ENCODE peak calls at places on chromosomes 2 and 18, in four cellular contexts. N is HCT116, Z is K562, K is HepG2. E is an unnamed sample.

GRCh38 chr2:85839461-85839860 is 49.3 kb downstream of the ST3GAL5 start:
- DNase-seq in N (no peak), Z (no peak), K (no peak), E (no peak)

GRCh38 chr2:199977984-199978415 is 22.6 kb downstream of the MAIP1 start:
- DNase-seq in N (peak; percentile 29), Z (no peak), K (peak; percentile 39), E (no peak)

GRCh38 chr18:3217930-3218647 is 1.7 kb downstream of the MYOM1 start:
- DNase-seq in N (no peak), Z (peak; percentile 57), K (peak; percentile 96), E (no peak)

GRCh38 chr2:31239842-31240198 is 5.9 kb downstream of the EHD3 start:
- DNase-seq in N (no peak), Z (no peak), K (no peak), E (no peak)

GRCh38 chr18:77052656-77053309 is 79.8 kb downstream of the MBP start:
- DNase-seq in N (no peak), Z (no peak), K (no peak), E (no peak)

GRCh38 chr18:37540424-37541121 is 25.0 kb downstream of the CELF4 start:
- DNase-seq in N (no peak), Z (no peak), K (no peak), E (no peak)

GRCh38 chr2:53040536-53041229 is 726.9 kb upstream of the CHAC2 start:
- DNase-seq in N (no peak), Z (no peak), K (no peak), E (no peak)

GRCh38 chr2:236748385-236748784 is 178.8 kb downstream of the ACKR3 start:
- DNase-seq in N (no peak), Z (no peak), K (no peak), E (no peak)

GRCh38 chr2:162091325-162092007 is 17.5 kb upstream of the DPP4 start:
- DNase-seq in N (peak; percentile 81), Z (no peak), K (peak; percentile 81), E (no peak)

DNA sequence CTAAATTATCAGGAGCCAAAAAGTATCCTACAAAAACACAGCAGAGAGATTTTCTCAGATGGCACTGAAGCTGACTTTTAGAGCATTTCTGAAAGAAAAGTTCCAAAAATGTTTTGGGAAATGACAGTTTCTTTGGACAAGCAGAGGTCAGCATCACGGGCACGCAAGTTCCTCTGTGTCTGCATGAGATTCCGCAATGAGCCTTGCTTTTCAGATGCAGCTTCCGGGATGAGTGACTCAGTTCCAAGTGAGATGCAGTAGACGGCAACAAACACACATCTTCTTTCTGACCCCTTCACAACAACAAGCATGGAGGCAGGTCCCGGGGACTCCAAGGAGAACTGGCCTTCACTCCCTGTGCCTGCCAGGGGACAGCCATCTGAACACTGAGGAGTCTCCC is 76.6 kb downstream of the EIPR1 start:
- DNase-seq in N (no peak), Z (no peak), K (no peak), E (no peak)
- TF ChIP-seq TCF7L2 in N (no peak), Z (no peak), K (no peak), E (no peak)

GRCh38 chr2:10038123-10038522 is 5.2 kb upstream of the KLF11 start:
- DNase-seq in N (no peak), Z (no peak), K (no peak), E (no peak)
- H3K4me1 ChIP-seq in N (peaks cover 2% of the 10 kb centered on the region), Z (peaks cover 28% of the 10 kb centered on the region), K (peaks cover 48% of the 10 kb centered on the region), E (peaks cover 18% of the 10 kb centered on the region)

GRCh38 chr2:121536850-121537557 is 6.3 kb downstream of the RNU4ATAC start:
- DNase-seq in N (no peak), Z (no peak), K (no peak), E (no peak)

GRCh38 chr2:121541495-121541894 is 10.8 kb downstream of the RNU4ATAC start:
- DNase-seq in N (no peak), Z (no peak), K (no peak), E (no peak)

GRCh38 chr2:121536347-121536746 is 5.7 kb downstream of the RNU4ATAC start:
- DNase-seq in N (no peak), Z (no peak), K (no peak), E (no peak)

GRCh38 chr2:121545257-121545656 is 14.6 kb downstream of the RNU4ATAC start:
- DNase-seq in N (no peak), Z (no peak), K (no peak), E (no peak)

DNA sequence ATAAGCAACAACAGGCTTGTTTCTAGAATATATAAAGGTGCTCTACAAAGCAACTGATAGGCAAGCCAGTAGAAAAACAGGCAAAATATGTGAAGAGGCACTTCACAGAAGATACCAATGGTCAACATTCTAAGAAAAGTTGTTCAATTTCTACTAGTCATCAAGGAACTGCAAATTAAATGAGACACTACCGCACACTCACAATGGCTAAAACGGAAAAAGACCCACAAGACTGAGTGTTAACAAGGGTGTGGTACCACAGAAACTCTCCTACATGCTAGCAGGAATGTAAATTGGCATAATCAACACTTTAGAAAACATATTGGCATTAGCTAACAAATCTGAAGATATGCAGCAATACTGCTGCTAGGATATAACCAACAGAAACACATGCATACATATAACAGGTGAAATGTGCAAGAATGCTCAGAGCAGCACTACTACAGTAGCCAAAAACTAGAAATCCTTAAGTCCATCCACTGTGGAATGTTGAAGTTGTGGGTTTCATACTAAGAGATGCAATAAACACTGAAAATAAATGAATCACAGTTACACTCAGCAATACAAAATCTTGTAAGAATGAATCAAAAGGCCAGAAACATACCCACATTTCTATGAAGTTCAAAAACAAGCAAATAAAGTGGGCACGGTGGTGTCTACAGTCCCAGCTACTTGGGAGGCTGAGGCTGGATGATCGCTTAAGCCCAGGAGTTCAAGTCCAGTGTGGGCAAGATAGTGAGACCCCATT is 9.2 kb downstream of the RNU4ATAC start:
- DNase-seq in N (no peak), Z (no peak), K (no peak), E (no peak)
- TF ChIP-seq TCF7L2 in N (no peak), Z (no peak), K (no peak), E (no peak)

DNA sequence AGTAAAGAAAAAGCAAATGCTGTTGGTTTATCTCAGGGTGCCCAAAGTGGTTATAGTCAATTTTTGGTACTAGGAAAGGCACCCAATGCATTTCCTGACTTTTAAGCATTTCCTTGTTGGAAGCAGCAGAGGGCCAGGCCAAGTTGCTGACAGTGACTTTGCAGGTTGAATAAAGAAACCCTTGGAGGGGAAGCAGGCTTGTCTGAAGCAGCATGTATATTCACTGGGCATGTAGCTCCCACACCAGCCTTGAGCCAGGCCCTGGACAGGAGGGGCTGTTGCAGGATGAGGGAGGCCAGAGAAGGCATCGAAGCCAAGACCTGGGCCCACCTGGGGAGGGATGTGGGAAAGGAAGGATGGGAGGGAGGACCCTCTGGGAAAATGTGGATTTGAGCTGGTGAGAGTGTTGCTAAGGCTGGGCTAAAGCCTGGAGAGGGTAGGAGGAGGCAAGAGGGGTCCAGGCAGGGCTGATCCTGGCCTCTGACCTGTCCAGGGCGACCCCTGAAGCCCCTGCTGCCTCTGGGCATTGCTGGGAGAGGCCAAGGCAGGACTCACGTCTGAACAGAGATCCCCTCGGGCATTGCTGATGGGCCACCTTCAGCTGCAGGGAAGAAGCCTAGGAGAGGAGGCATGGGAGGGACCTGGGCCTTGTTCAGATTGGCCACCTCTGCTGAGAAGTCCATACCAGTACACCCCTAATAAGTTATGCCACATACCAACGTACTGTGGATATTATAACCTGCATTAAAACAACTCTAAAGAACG is 79.6 kb downstream of the STPG4 start:
- DNase-seq in N (no peak), Z (no peak), K (no peak), E (no peak)
- H3K4me1 ChIP-seq in N (peaks cover 76% of the 10 kb centered on the region), Z (peaks cover 11% of the 10 kb centered on the region), K (peaks cover 87% of the 10 kb centered on the region), E (peaks cover 48% of the 10 kb centered on the region)

GRCh38 chr18:45324489-45325111 is 290.7 kb upstream of the SLC14A2 start:
- DNase-seq in N (no peak), Z (no peak), K (no peak), E (no peak)
- TF ChIP-seq TCF7L2 in N (no peak), Z (no peak), K (no peak), E (no peak)